ENCODE peak calls at places on chromosomes 12 and 14, in five cellular contexts. V is stimulated activated CD8-positive, alpha-beta memory T cell treated with anti-CD3 and anti-CD28 coated beads, Interleukin-15, amount 100 ng/mL, for 24 hours; M is RPMI7951; G is RCC 7860; C is GM23248. S is an unnamed sample.

GRCh38 chr12:17975763-17976162 is 114.2 kb downstream of the RERGL start:
- DNase-seq in V (no peak), C (no peak), G (no peak), M (no peak), S (no peak)

GRCh38 chr12:55717397-55718007 is 1.7 kb downstream of the BLOC1S1 start:
- DNase-seq in V (no peak), C (peak; percentile 74), M (peak; percentile 69), G (peak; percentile 84), S (no peak)

GRCh38 chr14:34722723-34723545 is 8.5 kb upstream of the CFL2 start:
- DNase-seq in C (peak; percentile 75), V (no peak), G (peak; percentile 15), M (peak; percentile 59), S (peak; percentile 57)

GRCh38 chr12:51819851-51820720 is 28.4 kb downstream of the FIGNL2 start:
- DNase-seq in M (peak; percentile 21), G (no peak), C (peak; percentile 80), V (no peak), S (no peak)

GRCh38 chr14:84819528-84819927 is 710.4 kb upstream of the FLRT2 start:
- DNase-seq in V (no peak), G (no peak), C (no peak), M (no peak), S (no peak)

GRCh38 chr14:94173471-94173884 is 644 bp upstream of the PPP4R4 start:
- DNase-seq in G (no peak), M (no peak), C (no peak), V (no peak), S (no peak)

GRCh38 chr14:99755629-99756603 is 37.3 kb upstream of the EML1 start:
- DNase-seq in C (peak; percentile 95), M (peak; percentile 92), V (no peak), G (peak; percentile 82), S (no peak)

GRCh38 chr12:80472912-80473500 is 29.0 kb downstream of the PTPRQ start:
- DNase-seq in G (peak; percentile 48), V (no peak), C (peak; percentile 69), M (peak; percentile 72), S (peak; percentile 69)

GRCh38 chr12:6461401-6462233 is 8.9 kb downstream of the VAMP1 start:
- DNase-seq in C (no peak), M (peak; percentile 53), G (no peak), V (no peak), S (peak; percentile 96)

GRCh38 chr14:102775855-102776760 is 1.1 kb upstream of the TRAF3 start:
- DNase-seq in V (no peak), G (peak; percentile 53), M (peak; percentile 58), C (peak; percentile 90), S (no peak)

GRCh38 chr12:114767906-114768697 is 84.1 kb upstream of the TBX3 start:
- DNase-seq in M (peak; percentile 34), V (no peak), G (no peak), C (no peak), S (no peak)

GRCh38 chr12:53613821-53614220 is 12.4 kb downstream of the ATF7 start:
- DNase-seq in C (peak; percentile 70), G (no peak), V (no peak), M (no peak), S (no peak)

GRCh38 chr14:93799617-93800016 is 11.3 kb upstream of the PRIMA1 start:
- DNase-seq in G (no peak), V (no peak), C (no peak), M (no peak), S (no peak)

GRCh38 chr12:102959391-102959790 is 1.9 kb downstream of the ASCL1 start:
- DNase-seq in G (no peak), V (no peak), M (no peak), C (no peak), S (no peak)

GRCh38 chr14:31930493-31931225 is 146.4 kb upstream of the ARHGAP5 start:
- DNase-seq in V (no peak), C (peak; percentile 91), G (peak; percentile 70), M (no peak), S (no peak)

GRCh38 chr12:5200276-5201087 is 156.8 kb downstream of the KCNA5 start:
- DNase-seq in V (no peak), G (no peak), C (peak; percentile 46), M (peak; percentile 31), S (peak; percentile 48)

GRCh38 chr14:22538671-22539228 is 50.3 kb downstream of the DAD1 start:
- DNase-seq in M (no peak), G (no peak), V (no peak), C (no peak), S (no peak)

GRCh38 chr14:73995977-73996378 is 23.1 kb downstream of the ENTPD5 start:
- DNase-seq in V (no peak), G (no peak), M (no peak), C (no peak), S (no peak)

GRCh38 chr14:96630281-96630680 is 128.1 kb downstream of the PAPOLA start:
- DNase-seq in V (no peak), G (no peak), M (no peak), C (no peak), S (no peak)

S was measured in OCI-LY7.